ENCODE peak calls at places on chromosomes 13 and 19, in four cellular contexts. S is mesendoderm; R is CD8-positive, alpha-beta T cell; Y is IMR-90. P is an unnamed sample.
A peak's percentile ranks its signal among the peaks of the same experiment; 100 is the strongest.

GRCh38 chr19:46766569-46767317 is 20.5 kb upstream of the STRN4 start:
- DNase-seq in Y (no peak), S (peak; percentile 72), R (no peak), P (peak; percentile 91)

GRCh38 chr19:848457-848921 is 3.6 kb upstream of the ELANE start:
- DNase-seq in Y (no peak), R (no peak), S (no peak), P (no peak)

GRCh38 chr13:61779456-61779855 is 363.8 kb upstream of the PCDH20 start:
- DNase-seq in S (peak; percentile 78), R (no peak), Y (no peak), P (no peak)

GRCh38 chr13:49645451-49645850 is 17.1 kb downstream of the ARL11 start:
- DNase-seq in R (no peak), S (no peak), Y (no peak), P (no peak)

GRCh38 chr19:38654478-38655079 is 7.1 kb downstream of the ACTN4 start:
- DNase-seq in R (no peak), Y (peak; percentile 78), S (no peak), P (no peak)

GRCh38 chr13:29110003-29110402 is 289.9 kb downstream of the MTUS2 start:
- DNase-seq in R (no peak), S (no peak), Y (no peak), P (no peak)

GRCh38 chr19:45711851-45712698 is 18.6 kb downstream of the FBXO46 start:
- DNase-seq in R (no peak), S (no peak), Y (no peak), P (peak; percentile 65)

GRCh38 chr19:57103573-57104277 is 16.1 kb upstream of the USP29 start:
- DNase-seq in S (peak; percentile 70), Y (peak; percentile 47), R (peak; percentile 50), P (peak; percentile 71)

GRCh38 chr13:49400755-49401659 is 42.9 kb downstream of the CAB39L start:
- DNase-seq in S (peak; percentile 59), Y (peak; percentile 87), R (no peak), P (no peak)

GRCh38 chr19:48609571-48610108 is 3.1 kb downstream of the SPACA4 start:
- DNase-seq in R (no peak), S (no peak), Y (no peak), P (no peak)

GRCh38 chr19:18712981-18713380 is 29.5 kb downstream of the CRTC1 start:
- DNase-seq in Y (peak; percentile 31), R (no peak), S (peak; percentile 26), P (peak; percentile 19)

GRCh38 chr19:33365676-33366075 is 7.8 kb upstream of the CEBPG start:
- DNase-seq in S (no peak), Y (no peak), R (no peak), P (no peak)

GRCh38 chr13:40624338-40624737 is 42.1 kb downstream of the FOXO1 start:
- DNase-seq in S (peak; percentile 78), Y (no peak), R (no peak), P (no peak)

GRCh38 chr19:53394522-53394973 is 401 bp upstream of the ZNF765 start:
- DNase-seq in R (no peak), S (peak; percentile 92), Y (peak; percentile 61), P (peak; percentile 65)

GRCh38 chr13:35789335-35790166 is 313.1 kb upstream of the MAB21L1 start:
- DNase-seq in S (peak; percentile 47), R (no peak), Y (peak; percentile 61), P (peak; percentile 29)

GRCh38 chr13:35479691-35480090 is 3.2 kb upstream of the MAB21L1 start:
- DNase-seq in R (no peak), Y (no peak), S (no peak), P (no peak)

GRCh38 chr19:15640294-15640903 is at the start of gene CYP4F3:
- DNase-seq in S (no peak), R (no peak), Y (no peak), P (no peak)

GRCh38 chr13:97339019-97339988 is 94.7 kb upstream of the RAP2A start:
- DNase-seq in R (no peak), Y (peak; percentile 98), S (no peak), P (no peak)

GRCh38 chr13:33147832-33148231 is 131.6 kb downstream of the KL start:
- DNase-seq in S (no peak), Y (peak; percentile 53), R (no peak), P (no peak)

GRCh38 chr19:33344210-33344609 is 29.3 kb upstream of the CEBPG start:
- DNase-seq in R (no peak), S (peak; percentile 57), Y (no peak), P (peak; percentile 65)

GRCh38 chr13:113120300-113121182 is 2.1 kb upstream of the F10 start:
- DNase-seq in R (no peak), S (no peak), Y (no peak), P (peak; percentile 39)

GRCh38 chr13:78660130-78660857 is 1.3 kb upstream of the OBI1 start:
- DNase-seq in Y (no peak), S (peak; percentile 82), R (no peak), P (peak; percentile 26)

GRCh38 chr13:76067850-76068249 is 431.7 kb downstream of the LMO7 start:
- DNase-seq in Y (no peak), R (no peak), S (no peak), P (no peak)

GRCh38 chr19:47523473-47523872 is 8.6 kb upstream of the NAPA start:
- DNase-seq in S (no peak), R (no peak), Y (no peak), P (peak; percentile 28)

GRCh38 chr19:33814181-33815165 is 17.8 kb downstream of the KCTD15 start:
- DNase-seq in Y (peak; percentile 7), R (no peak), S (no peak), P (peak; percentile 43)

GRCh38 chr19:47035127-47035494 is 13.3 kb downstream of the TMEM160 start:
- DNase-seq in Y (no peak), R (no peak), S (peak; percentile 59), P (peak; percentile 83)

GRCh38 chr19:43765109-43765876 is 10.5 kb upstream of the SMG9 start:
- DNase-seq in R (peak; percentile 51), S (peak; percentile 89), Y (peak; percentile 97), P (no peak)

GRCh38 chr13:35388979-35389378 is 87.5 kb downstream of the MAB21L1 start:
- DNase-seq in R (no peak), Y (peak; percentile 3), S (peak; percentile 7), P (no peak)

GRCh38 chr19:18051887-18052286 is 34.8 kb downstream of the IL12RB1 start:
- DNase-seq in S (no peak), Y (no peak), R (no peak), P (peak; percentile 66)

GRCh38 chr19:46416077-46416709 is 2.8 kb upstream of the CCDC8 start:
- DNase-seq in Y (peak; percentile 75), R (no peak), S (peak; percentile 96), P (peak; percentile 97)

GRCh38 chr19:1489463-1489971 is 633 bp downstream of the PCSK4 start:
- DNase-seq in R (no peak), S (no peak), Y (no peak), P (peak; percentile 84)

GRCh38 chr19:5141278-5141925 is 172.5 kb downstream of the KDM4B start:
- DNase-seq in R (no peak), Y (peak; percentile 45), S (no peak), P (no peak)

GRCh38 chr13:28611654-28612131 is 47.2 kb upstream of the POMP start:
- DNase-seq in Y (peak; percentile 44), S (peak; percentile 84), R (peak; percentile 9), P (no peak)

GRCh38 chr13:110337287-110337686 is 30.2 kb downstream of the COL4A2 start:
- DNase-seq in S (no peak), Y (no peak), R (no peak), P (no peak)

GRCh38 chr13:25973085-25973484 is 78.7 kb downstream of the SHISA2 start:
- DNase-seq in S (peak; percentile 12), Y (no peak), R (no peak), P (no peak)

GRCh38 chr19:5250127-5250659 is 90.4 kb downstream of the PTPRS start:
- DNase-seq in Y (no peak), S (no peak), R (no peak), P (peak; percentile 64)

GRCh38 chr19:5075603-5076002 is 106.7 kb downstream of the KDM4B start:
- DNase-seq in R (peak; percentile 16), S (no peak), Y (no peak), P (no peak)

GRCh38 chr19:1154731-1155351 is 19.2 kb downstream of the SBNO2 start:
- DNase-seq in S (no peak), Y (peak; percentile 86), R (no peak), P (no peak)

GRCh38 chr13:76816394-76816793 is 69.8 kb downstream of the KCTD12 start:
- DNase-seq in S (no peak), Y (no peak), R (no peak), P (no peak)

GRCh38 chr13:94140027-94140426 is 339.5 kb downstream of the DCT start:
- DNase-seq in Y (no peak), R (no peak), S (no peak), P (peak; percentile 9)

GRCh38 chr19:12162882-12163806 is at the start of gene ZNF136:
- DNase-seq in Y (peak; percentile 95), R (peak; percentile 85), S (peak; percentile 98), P (peak; percentile 98)

GRCh38 chr19:12162513-12162881 is 399 bp upstream of the ZNF136 start:
- DNase-seq in Y (no peak), R (no peak), S (no peak), P (no peak)

GRCh38 chr19:12163841-12164240 is 945 bp downstream of the ZNF136 start:
- DNase-seq in R (no peak), S (no peak), Y (peak; percentile 56), P (peak; percentile 36)

GRCh38 chr19:12166596-12166995 is 3.7 kb downstream of the ZNF136 start:
- DNase-seq in S (no peak), Y (peak; percentile 67), R (no peak), P (no peak)
- H3K4me3 ChIP-seq in S (no peak overlapping the region), Y (no peak overlapping the region), R (no peak overlapping the region), P (no peak overlapping the region)

DNA sequence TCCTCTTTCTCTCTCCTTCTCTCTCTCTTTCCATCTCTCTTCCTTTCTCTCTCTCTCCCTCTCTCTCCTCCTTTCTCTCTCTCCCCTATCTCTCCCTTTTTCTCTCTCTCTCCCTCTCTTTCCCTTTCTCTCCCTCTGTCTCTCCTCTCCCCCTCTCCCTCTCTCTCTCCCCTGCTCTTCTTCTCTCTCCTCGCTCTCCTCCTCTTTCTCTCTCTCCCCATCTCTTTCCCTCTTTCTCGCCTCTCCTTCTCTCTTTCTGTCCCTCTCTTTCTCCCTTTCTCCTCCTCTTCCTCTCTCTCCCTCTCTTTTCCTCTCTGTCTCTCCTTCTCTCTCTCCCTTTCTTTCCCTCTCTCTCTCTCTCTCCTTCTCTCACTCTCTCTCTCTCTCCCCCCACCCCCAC is 196.6 kb downstream of the UQCRFS1 start:
- DNase-seq in R (no peak), S (no peak), Y (no peak), P (no peak)
- H3K27me3 ChIP-seq in R (no peaks in the 10 kb centered on the region), S (no peaks in the 10 kb centered on the region), Y (no peaks in the 10 kb centered on the region), P (peaks cover 5% of the 10 kb centered on the region)

GRCh38 chr19:41997851-41998229 is 3.8 kb upstream of the ATP1A3 start:
- DNase-seq in Y (no peak), S (no peak), R (no peak), P (peak; percentile 80)
- H3K4me3 ChIP-seq in Y (no peak overlapping the region), S (no peak overlapping the region), R (no peak overlapping the region), P (peak overlapping the region; percentile 28)

DNA sequence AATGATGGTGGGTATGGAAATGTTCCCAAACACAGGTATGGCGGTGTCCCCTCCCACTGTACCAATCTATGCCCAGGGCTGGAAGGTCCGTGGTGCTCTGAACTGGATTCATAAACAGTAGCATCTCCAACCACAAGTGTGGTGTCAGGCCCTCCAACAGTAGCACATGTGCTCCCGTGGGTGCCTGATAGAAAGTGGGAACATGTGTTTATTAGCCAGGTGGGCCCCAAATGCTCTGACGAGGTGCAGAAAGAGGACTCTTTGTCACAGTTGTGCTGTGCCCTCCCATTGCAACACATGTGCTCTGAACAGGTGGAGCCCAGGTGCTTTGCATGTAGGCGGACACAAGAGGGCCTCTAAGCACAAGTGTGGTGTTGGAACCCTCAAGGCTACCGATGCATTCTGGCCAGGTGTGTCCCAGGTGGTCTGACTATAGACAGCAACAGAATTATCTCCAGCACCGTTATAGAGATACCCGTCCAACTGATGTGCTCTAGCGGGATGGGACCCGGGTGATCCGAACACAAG is 75.4 kb upstream of the ZNF30 start:
- DNase-seq in S (peak; percentile 58), Y (no peak), R (no peak), P (peak; percentile 50)
- H3K27me3 ChIP-seq in S (no peaks in the 10 kb centered on the region), Y (no peaks in the 10 kb centered on the region), R (no peaks in the 10 kb centered on the region), P (no peaks in the 10 kb centered on the region)

P was measured in H7.